ENCODE peak calls at places on chromosomes 7 and 10, in seven cellular contexts. Z is AG04449, U is fibroblast of lung, X is choroid plexus epithelial cell, Y is fibroblast of mammary gland, L is Calu3, M is endodermal cell. R is an unnamed sample.

GRCh38 chr10:35092851-35093250 is 2.7 kb upstream of the CUL2 start:
- DNase-seq in Z (no peak), U (no peak), X (no peak), Y (peak; percentile 30), L (peak; percentile 15), M (no peak), R (no peak)

GRCh38 chr7:70557281-70557680 is 574.7 kb upstream of the GALNT17 start:
- DNase-seq in Z (no peak), U (no peak), X (no peak), Y (peak; percentile 5), L (no peak), M (no peak), R (no peak)

GRCh38 chr10:119190353-119190752 is 11.7 kb upstream of the PRDX3 start:
- DNase-seq in Z (peak; percentile 90), U (peak; percentile 84), X (peak; percentile 96), Y (peak; percentile 97), L (no peak), M (no peak), R (peak; percentile 64)

GRCh38 chr7:26307226-26307625 is 15.6 kb downstream of the SNX10 start:
- DNase-seq in Z (no peak), U (peak; percentile 56), X (peak; percentile 4), Y (peak; percentile 81), L (no peak), M (no peak), R (no peak)

GRCh38 chr10:14838582-14839304 is 637 bp downstream of the HSPA14 start:
- DNase-seq in Z (no peak), U (peak; percentile 18), X (peak; percentile 29), Y (no peak), L (peak; percentile 15), M (peak; percentile 83), R (no peak)

GRCh38 chr10:75825220-75825619 is 393.8 kb downstream of the LRMDA start:
- DNase-seq in Z (no peak), U (no peak), X (no peak), Y (no peak), L (no peak), M (no peak), R (no peak)

GRCh38 chr7:131145770-131146169 is 181.9 kb upstream of the MKLN1 start:
- DNase-seq in Z (no peak), U (no peak), X (no peak), Y (no peak), L (no peak), M (no peak), R (no peak)

GRCh38 chr7:18262054-18262453 is 233.5 kb upstream of the HDAC9 start:
- DNase-seq in Z (no peak), U (no peak), X (peak; percentile 11), Y (peak; percentile 6), L (no peak), M (no peak), R (no peak)

GRCh38 chr10:46523119-46523880 is 33.2 kb downstream of the GPRIN2 start:
- DNase-seq in Z (no peak), U (no peak), X (peak; percentile 39), Y (no peak), L (peak; percentile 88), M (peak; percentile 54), R (no peak)

GRCh38 chr7:149883049-149883439 is 9.3 kb downstream of the ATP6V0E2 start:
- DNase-seq in Z (no peak), U (no peak), X (no peak), Y (no peak), L (no peak), M (no peak), R (no peak)

GRCh38 chr7:36306722-36307121 is 82.9 kb upstream of the ANLN start:
- DNase-seq in Z (no peak), U (no peak), X (no peak), Y (no peak), L (no peak), M (no peak), R (no peak)
- TF ChIP-seq CTCF in Z (no peak), U (no peak), X (no peak), Y (no peak), L (no peak), M (no peak), R (no peak)

GRCh38 chr7:32481176-32481575 is 9.0 kb downstream of the LSM5 start:
- DNase-seq in Z (no peak), U (no peak), X (no peak), Y (no peak), L (no peak), M (no peak), R (no peak)

GRCh38 chr7:32481921-32482320 is 8.3 kb downstream of the LSM5 start:
- DNase-seq in Z (no peak), U (no peak), X (no peak), Y (no peak), L (no peak), M (no peak), R (no peak)

GRCh38 chr7:32476816-32477648 is 13.1 kb downstream of the LSM5 start:
- DNase-seq in Z (no peak), U (no peak), X (no peak), Y (peak; percentile 20), L (no peak), M (peak; percentile 58), R (no peak)

GRCh38 chr7:32477649-32477980 is 12.6 kb downstream of the LSM5 start:
- DNase-seq in Z (no peak), U (no peak), X (no peak), Y (peak; percentile 14), L (no peak), M (peak; percentile 32), R (no peak)

DNA sequence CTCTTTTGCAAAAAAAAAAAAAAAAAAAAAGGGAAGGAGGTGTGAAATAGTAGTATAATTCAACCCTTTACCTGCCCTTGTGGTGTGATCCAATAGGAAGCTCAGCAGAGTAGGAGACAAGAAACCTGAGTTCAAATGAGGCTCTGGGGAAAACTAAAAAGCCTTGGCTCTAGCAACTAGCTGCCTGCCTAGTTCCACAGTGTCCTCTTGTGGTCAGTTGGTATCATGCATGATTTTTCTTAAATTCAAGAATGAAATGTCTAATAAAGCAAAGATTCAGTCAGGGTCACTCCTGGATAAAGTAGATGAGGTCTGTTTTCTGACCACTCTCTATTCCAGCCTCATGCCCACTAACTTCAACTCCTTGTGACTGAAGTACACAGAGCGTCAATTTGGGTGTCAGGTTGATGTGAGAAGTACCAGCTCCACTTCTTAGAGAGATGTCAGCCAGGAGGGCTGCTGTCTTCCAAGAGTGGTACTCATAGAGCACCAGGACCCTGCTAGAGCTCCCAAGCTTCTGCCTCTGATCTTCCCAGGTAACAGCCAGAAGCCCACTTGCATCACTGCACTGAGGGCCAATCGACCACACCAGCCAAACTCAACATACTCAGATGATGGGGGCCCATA is 10.5 kb downstream of the LSM5 start:
- DNase-seq in Z (no peak), U (peak; percentile 67), X (peak; percentile 83), Y (peak; percentile 66), L (peak; percentile 52), M (peak; percentile 63), R (no peak)
- TF ChIP-seq CTCF in Z (peak; percentile 81), U (peak; percentile 95), X (peak; percentile 97), Y (peak; percentile 98), L (peak; percentile 86), M (peak; percentile 92), R (peak; percentile 94)

DNA sequence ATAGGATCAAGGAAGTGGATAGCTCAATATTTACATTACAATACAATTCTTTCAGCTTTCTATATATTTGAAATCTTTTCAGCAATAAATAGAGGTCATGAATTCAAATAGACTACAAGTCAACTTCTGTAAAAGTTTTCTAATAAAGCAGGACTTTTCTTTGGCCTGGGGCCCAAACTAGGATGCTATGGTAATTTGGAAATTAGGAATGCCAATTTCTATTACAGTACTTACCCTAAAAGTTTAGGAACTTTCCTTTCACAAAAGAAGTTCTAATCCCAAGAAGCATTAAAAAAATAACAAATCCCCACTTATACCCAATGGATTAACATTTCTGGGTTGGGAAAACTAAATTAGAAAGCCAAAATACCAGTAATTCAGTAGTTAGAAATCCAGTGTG is 40.5 kb downstream of the SLC39A12 start:
- DNase-seq in Z (no peak), U (no peak), X (no peak), Y (no peak), L (no peak), M (no peak), R (no peak)
- TF ChIP-seq CTCF in Z (no peak), U (no peak), X (no peak), Y (no peak), L (no peak), M (no peak), R (no peak)

GRCh38 chr7:99625961-99626360 is 9.2 kb downstream of the ZSCAN25 start:
- DNase-seq in Z (no peak), U (no peak), X (no peak), Y (no peak), L (no peak), M (no peak), R (no peak)
- TF ChIP-seq CTCF in Z (no peak), U (no peak), X (no peak), Y (no peak), L (no peak), M (peak; percentile 33), R (no peak)

GRCh38 chr10:23293973-23294372 is 50.6 kb downstream of the C10orf67 start:
- DNase-seq in Z (no peak), U (no peak), X (no peak), Y (no peak), L (no peak), M (no peak), R (no peak)

GRCh38 chr10:23291551-23292334 is 52.9 kb downstream of the C10orf67 start:
- DNase-seq in Z (no peak), U (peak; percentile 11), X (peak; percentile 4), Y (no peak), L (no peak), M (no peak), R (no peak)

GRCh38 chr10:23294638-23295247 is 49.9 kb downstream of the C10orf67 start:
- DNase-seq in Z (no peak), U (peak; percentile 60), X (peak; percentile 45), Y (peak; percentile 20), L (no peak), M (no peak), R (no peak)

GRCh38 chr10:23293145-23293724 is 51.4 kb downstream of the C10orf67 start:
- DNase-seq in Z (no peak), U (peak; percentile 31), X (peak; percentile 53), Y (peak; percentile 40), L (peak; percentile 68), M (peak; percentile 88), R (no peak)
- TF ChIP-seq CTCF in Z (peak; percentile 44), U (peak; percentile 37), X (peak; percentile 78), Y (peak; percentile 64), L (peak; percentile 70), M (peak; percentile 82), R (peak; percentile 54)

DNA sequence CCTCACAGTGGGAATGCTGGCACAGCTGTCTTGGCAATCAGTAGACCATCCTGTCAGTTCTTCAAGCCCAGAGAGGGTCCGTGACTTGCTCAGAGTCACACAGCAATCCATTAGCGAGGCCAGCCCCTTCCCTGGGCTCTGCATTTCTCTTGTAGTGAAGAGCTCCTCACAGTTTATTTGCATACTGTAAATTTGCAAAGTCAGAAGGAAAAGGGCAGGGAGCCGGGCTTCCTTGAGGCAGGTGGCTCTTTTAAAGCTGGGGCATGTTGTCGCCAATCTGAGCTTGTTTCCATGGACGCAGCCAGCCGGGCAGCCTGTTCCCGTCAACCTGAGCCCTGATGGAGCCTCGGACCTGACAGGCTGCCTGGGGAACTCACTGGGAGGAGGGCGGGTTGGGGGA is 123.4 kb downstream of the CUX1 start:
- DNase-seq in Z (no peak), U (no peak), X (no peak), Y (no peak), L (no peak), M (peak; percentile 89), R (no peak)
- TF ChIP-seq CTCF in Z (no peak), U (no peak), X (no peak), Y (no peak), L (no peak), M (no peak), R (no peak)

R was measured in AG09319.